ENCODE peak calls at places on chromosomes 12 and 14, in seven cellular contexts. W is H1, O is stomach, R is K562, Q is A549, F is tibial nerve, L is upper lobe of left lung. V is an unnamed sample.

GRCh38 chr12:13193403-13194100 is 3.0 kb upstream of the EMP1 start:
- DNase-seq in W (no peak), O (no peak), R (no peak), Q (no peak), F (no peak), L (no peak), V (no peak)

GRCh38 chr12:97169922-97170321 is 262.9 kb downstream of the NEDD1 start:
- DNase-seq in W (no peak), O (no peak), R (no peak), Q (no peak), F (no peak), L (no peak), V (no peak)

GRCh38 chr12:120979862-120980696 is 1.7 kb downstream of the HNF1A start:
- DNase-seq in W (no peak), O (no peak), R (no peak), Q (no peak), F (no peak), L (no peak), V (peak; percentile 68)

GRCh38 chr12:52346596-52346995 is 20.7 kb downstream of the KRT85 start:
- DNase-seq in W (no peak), O (peak; percentile 64), R (no peak), Q (no peak), F (no peak), L (no peak), V (no peak)

GRCh38 chr12:42140901-42141300 is 3.8 kb downstream of the GXYLT1 start:
- DNase-seq in W (no peak), O (no peak), R (no peak), Q (no peak), F (no peak), L (no peak), V (no peak)

GRCh38 chr12:106719879-106720278 is 54.6 kb upstream of the RIC8B start:
- DNase-seq in W (no peak), O (no peak), R (no peak), Q (no peak), F (no peak), L (peak; percentile 40), V (no peak)

GRCh38 chr14:23441076-23441475 is 5.6 kb upstream of the MYH7 start:
- DNase-seq in W (no peak), O (no peak), R (no peak), Q (no peak), F (no peak), L (no peak), V (no peak)

GRCh38 chr12:53268637-53269562 is 801 bp downstream of the ESPL1 start:
- DNase-seq in W (no peak), O (no peak), R (no peak), Q (no peak), F (no peak), L (no peak), V (no peak)

GRCh38 chr12:129161511-129161910 is 308.2 kb downstream of the GLT1D1 start:
- DNase-seq in W (no peak), O (no peak), R (no peak), Q (no peak), F (no peak), L (no peak), V (no peak)

GRCh38 chr12:124754949-124755800 is 108.5 kb downstream of the SCARB1 start:
- DNase-seq in W (peak; percentile 27), O (peak; percentile 46), R (no peak), Q (no peak), F (peak; percentile 86), L (peak; percentile 83), V (peak; percentile 73)

GRCh38 chr12:34401659-34402227 is 379.4 kb downstream of the ALG10 start:
- DNase-seq in W (no peak), O (peak; percentile 15), R (peak; percentile 1), Q (no peak), F (no peak), L (peak; percentile 76), V (no peak)

GRCh38 chr12:103841690-103842584 is 903 bp upstream of the NT5DC3 start:
- DNase-seq in W (peak; percentile 7), O (peak; percentile 29), R (peak; percentile 69), Q (peak; percentile 71), F (no peak), L (peak; percentile 75), V (no peak)

GRCh38 chr14:105930572-105930971 is 404.2 kb downstream of the TMEM121 start:
- DNase-seq in W (no peak), O (no peak), R (peak; percentile 1), Q (no peak), F (no peak), L (no peak), V (no peak)

GRCh38 chr14:58656671-58657411 is 19.1 kb downstream of the DACT1 start:
- DNase-seq in W (no peak), O (no peak), R (no peak), Q (no peak), F (no peak), L (no peak), V (no peak)

GRCh38 chr14:68248481-68249255 is 429.1 kb downstream of the RAD51B start:
- DNase-seq in W (no peak), O (no peak), R (no peak), Q (peak; percentile 61), F (no peak), L (peak; percentile 17), V (no peak)

GRCh38 chr14:68619805-68620574 is 172.9 kb downstream of the ZFP36L1 start:
- DNase-seq in W (no peak), O (no peak), R (peak; percentile 66), Q (no peak), F (peak; percentile 3), L (no peak), V (no peak)

GRCh38 chr12:6279631-6280030 is 30.9 kb upstream of the PLEKHG6 start:
- DNase-seq in W (no peak), O (no peak), R (no peak), Q (no peak), F (no peak), L (no peak), V (no peak)
- H3K27ac ChIP-seq in W (no peak overlapping the region), O (peak overlapping the region; percentile 91), R (no peak overlapping the region), Q (peak overlapping the region; percentile 97), F (peak overlapping the region; percentile 93), L (peak overlapping the region; percentile 68), V (peak overlapping the region; percentile 91)

GRCh38 chr12:3644103-3644502 is 108.8 kb downstream of the CRACR2A start:
- DNase-seq in W (no peak), O (no peak), R (no peak), Q (no peak), F (no peak), L (no peak), V (no peak)
- TF ChIP-seq CTCF in W (no peak), O (no peak), R (no peak), Q (no peak), F (no peak), L (no peak), V (no peak)

DNA sequence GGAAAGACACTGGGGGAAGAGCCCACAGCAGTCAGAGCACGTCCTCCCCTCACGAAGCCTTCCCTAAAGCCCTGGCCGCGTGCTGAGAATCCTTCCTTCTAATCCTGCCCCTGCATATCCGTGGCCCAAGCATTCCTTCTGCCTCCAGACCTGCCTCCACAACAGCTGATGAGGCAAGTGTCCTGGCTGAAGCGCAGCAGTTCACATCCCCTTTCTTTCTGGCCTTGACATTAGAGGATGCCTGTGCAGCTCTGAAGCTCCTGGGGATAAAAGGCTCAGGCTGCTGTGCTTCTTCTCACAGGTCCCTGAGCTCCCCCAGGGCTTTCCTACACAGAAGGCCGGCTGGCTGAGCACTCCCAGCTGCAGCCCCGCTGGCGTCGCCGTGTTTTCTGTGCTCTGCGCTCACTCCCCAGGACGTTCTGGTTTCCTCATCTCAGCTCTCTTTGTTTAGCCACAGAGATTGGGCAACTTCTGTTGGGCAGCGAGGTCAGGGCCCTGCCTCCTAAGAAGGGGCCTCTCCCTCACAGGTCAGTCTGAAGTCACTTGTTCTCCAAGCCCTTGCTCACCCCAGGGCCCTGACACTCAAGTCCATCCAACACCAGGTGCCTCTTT is 45.8 kb downstream of the NINJ2 start:
- DNase-seq in W (no peak), O (peak; percentile 42), R (no peak), Q (no peak), F (peak; percentile 22), L (peak; percentile 84), V (peak; percentile 46)
- TF ChIP-seq EP300 in W (no peak), O (no peak), R (no peak), Q (no peak), F (peak; percentile 52), L (no peak), V (no peak)

DNA sequence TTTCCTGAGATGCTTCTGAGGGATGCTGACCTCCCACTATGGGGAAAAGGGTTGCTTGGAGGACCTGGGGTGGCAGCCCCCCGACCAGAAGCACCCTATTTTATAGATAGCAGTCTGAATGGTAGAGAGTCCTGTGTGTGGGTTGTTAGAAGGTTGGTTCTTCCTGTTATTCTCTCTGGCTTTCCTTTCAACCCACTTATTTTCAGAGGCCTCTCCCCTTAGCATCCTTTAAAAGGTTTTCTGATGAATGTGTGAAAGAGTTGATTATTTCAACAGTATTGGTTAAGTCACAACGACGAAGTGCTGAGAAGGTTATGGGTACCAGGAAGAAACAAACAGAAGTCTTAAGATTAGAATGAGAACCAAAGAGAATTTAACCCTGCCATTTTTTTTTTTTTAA is 20.8 kb upstream of the MANSC4 start:
- DNase-seq in W (no peak), O (no peak), R (no peak), Q (no peak), F (no peak), L (no peak), V (no peak)
- H3K27ac ChIP-seq in W (no peak overlapping the region), O (no peak overlapping the region), R (no peak overlapping the region), Q (no peak overlapping the region), F (no peak overlapping the region), L (no peak overlapping the region), V (no peak overlapping the region)

GRCh38 chr14:22097072-22097471 is 423.5 kb upstream of the OR4E1 start:
- DNase-seq in W (no peak), O (no peak), R (no peak), Q (no peak), F (no peak), L (no peak), V (no peak)

GRCh38 chr14:22097606-22098292 is 424.1 kb upstream of the OR4E1 start:
- DNase-seq in W (no peak), O (no peak), R (no peak), Q (no peak), F (no peak), L (no peak), V (no peak)

GRCh38 chr14:22098435-22098834 is 424.8 kb upstream of the OR4E1 start:
- DNase-seq in W (no peak), O (no peak), R (no peak), Q (no peak), F (no peak), L (no peak), V (no peak)

GRCh38 chr14:22096511-22096890 is 422.9 kb upstream of the OR4E1 start:
- DNase-seq in W (no peak), O (no peak), R (no peak), Q (no peak), F (no peak), L (no peak), V (no peak)

DNA sequence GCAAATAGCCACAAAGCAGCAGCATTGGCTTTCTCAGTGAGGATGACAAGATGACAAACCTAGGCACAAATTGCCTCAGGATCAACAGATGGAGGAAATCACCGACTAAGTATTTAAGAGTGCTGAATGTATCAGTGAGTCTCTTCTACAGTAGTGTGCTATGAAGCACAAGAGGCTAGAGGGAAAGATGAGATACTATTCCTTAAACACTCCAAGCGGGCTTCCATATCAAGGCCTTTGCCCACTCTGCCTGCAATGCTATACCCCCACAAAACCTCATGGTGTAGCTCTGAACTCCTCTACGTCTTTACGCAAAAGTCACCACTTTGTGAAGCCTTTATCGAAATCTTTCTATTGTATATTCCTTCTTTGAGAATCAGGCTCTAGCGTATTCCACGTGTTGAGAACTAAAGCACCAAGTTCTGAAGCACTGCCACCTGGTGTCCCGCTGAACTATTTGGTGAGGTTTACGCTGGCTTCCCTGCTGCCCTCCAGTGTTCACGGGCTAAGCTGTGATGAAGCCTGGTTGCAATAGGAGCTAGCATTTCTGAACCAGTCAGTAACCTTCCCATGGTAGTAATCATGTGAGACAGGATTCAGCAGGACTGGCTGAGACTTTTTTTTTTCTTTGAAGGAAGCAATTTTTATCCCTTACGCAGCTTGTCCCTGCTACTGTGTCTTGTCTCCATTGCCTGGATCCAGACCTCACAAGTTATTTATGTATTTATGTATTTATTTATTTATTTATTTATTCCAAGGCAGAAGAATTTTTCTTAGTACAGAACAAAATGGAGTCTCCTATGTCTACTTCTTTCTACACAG is 426.5 kb upstream of the OR4E1 start:
- DNase-seq in W (peak; percentile 70), O (peak; percentile 58), R (peak; percentile 5), Q (peak; percentile 5), F (peak; percentile 83), L (no peak), V (peak; percentile 58)
- TF ChIP-seq CTCF in W (peak; percentile 84), O (no peak), R (peak; percentile 98), Q (peak; percentile 55), F (peak; percentile 69), L (no peak), V (peak; percentile 39)

V was measured in transverse colon.